ENCODE peak calls at places on chromosome 13, in four cellular contexts. One of them, this sample, is unnamed.

GRCh38 chr13:23500858-23501257 is 67.4 kb upstream of the SACS start:
- DNase-seq in fibroblast of pulmonary artery: peak; percentile 71
- DNase-seq in nephron progenitor cell: no peak
- DNase-seq in cardiac fibroblast: peak; percentile 58
- DNase-seq in this sample: no peak

GRCh38 chr13:24619302-24619701 is 60.9 kb upstream of the ATP12A start:
- DNase-seq in cardiac fibroblast: no peak
- DNase-seq in fibroblast of pulmonary artery: no peak
- DNase-seq in nephron progenitor cell: no peak
- DNase-seq in this sample: no peak

GRCh38 chr13:43316997-43317396 is 293.6 kb downstream of the DNAJC15 start:
- DNase-seq in fibroblast of pulmonary artery: peak; percentile 75
- DNase-seq in nephron progenitor cell: no peak
- DNase-seq in cardiac fibroblast: peak; percentile 78
- DNase-seq in this sample: no peak

GRCh38 chr13:19053561-19053960 is 128.1 kb downstream of the TUBA3C start:
- DNase-seq in cardiac fibroblast: no peak
- DNase-seq in fibroblast of pulmonary artery: no peak
- DNase-seq in nephron progenitor cell: no peak
- DNase-seq in this sample: no peak

GRCh38 chr13:23652909-23653726 is 82.9 kb downstream of the TNFRSF19 start:
- DNase-seq in fibroblast of pulmonary artery: no peak
- DNase-seq in nephron progenitor cell: no peak
- DNase-seq in cardiac fibroblast: no peak
- DNase-seq in this sample: no peak

GRCh38 chr13:39618546-39618945 is 15.6 kb upstream of the LHFPL6 start:
- DNase-seq in fibroblast of pulmonary artery: no peak
- DNase-seq in cardiac fibroblast: no peak
- DNase-seq in nephron progenitor cell: no peak
- DNase-seq in this sample: no peak

GRCh38 chr13:46475586-46475991 is 77.4 kb upstream of the LRCH1 start:
- DNase-seq in cardiac fibroblast: peak; percentile 35
- DNase-seq in nephron progenitor cell: no peak
- DNase-seq in fibroblast of pulmonary artery: peak; percentile 42
- DNase-seq in this sample: no peak

GRCh38 chr13:84491952-84492351 is 609.7 kb upstream of the SLITRK1 start:
- DNase-seq in nephron progenitor cell: no peak
- DNase-seq in fibroblast of pulmonary artery: no peak
- DNase-seq in cardiac fibroblast: no peak
- DNase-seq in this sample: peak; percentile 44

GRCh38 chr13:108020027-108020426 is 195.3 kb downstream of the LIG4 start:
- DNase-seq in fibroblast of pulmonary artery: no peak
- DNase-seq in cardiac fibroblast: no peak
- DNase-seq in nephron progenitor cell: no peak
- DNase-seq in this sample: no peak

GRCh38 chr13:53848546-53848945 is 819.9 kb downstream of the OLFM4 start:
- DNase-seq in nephron progenitor cell: no peak
- DNase-seq in cardiac fibroblast: no peak
- DNase-seq in fibroblast of pulmonary artery: no peak
- DNase-seq in this sample: no peak

GRCh38 chr13:31773538-31773937 is 34.2 kb downstream of the RXFP2 start:
- DNase-seq in nephron progenitor cell: no peak
- DNase-seq in cardiac fibroblast: peak; percentile 82
- DNase-seq in fibroblast of pulmonary artery: peak; percentile 86
- DNase-seq in this sample: no peak
- TF ChIP-seq CTCF in nephron progenitor cell: no peak
- TF ChIP-seq CTCF in cardiac fibroblast: no peak
- TF ChIP-seq CTCF in fibroblast of pulmonary artery: no peak
- TF ChIP-seq CTCF in this sample: no peak

DNA sequence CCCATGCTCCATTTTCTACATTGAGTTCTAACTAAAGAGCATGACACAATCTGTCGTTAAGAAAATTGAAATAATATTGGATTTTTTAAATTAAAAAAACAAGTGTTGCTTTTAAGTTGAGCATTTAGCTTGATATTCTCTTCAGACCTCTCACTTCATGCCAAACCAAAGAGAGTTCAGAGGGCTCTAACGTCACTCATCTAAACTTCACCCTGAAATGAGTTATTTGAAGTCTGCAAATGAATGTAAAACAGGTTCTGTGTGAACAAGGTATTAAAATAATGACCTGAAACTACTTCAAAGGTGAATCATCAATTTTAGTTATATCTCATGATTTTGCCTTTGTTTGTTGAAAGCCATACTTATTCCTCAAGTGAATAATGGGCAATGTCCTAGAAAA is 61.8 kb downstream of the MRPL57 start:
- DNase-seq in fibroblast of pulmonary artery: no peak
- DNase-seq in nephron progenitor cell: no peak
- DNase-seq in cardiac fibroblast: no peak
- DNase-seq in this sample: no peak
- TF ChIP-seq CTCF in fibroblast of pulmonary artery: no peak
- TF ChIP-seq CTCF in nephron progenitor cell: no peak
- TF ChIP-seq CTCF in cardiac fibroblast: no peak
- TF ChIP-seq CTCF in this sample: no peak

GRCh38 chr13:91506759-91507158 is 108.3 kb downstream of the GPC5 start:
- DNase-seq in cardiac fibroblast: no peak
- DNase-seq in fibroblast of pulmonary artery: no peak
- DNase-seq in nephron progenitor cell: no peak
- DNase-seq in this sample: no peak

GRCh38 chr13:91504216-91504615 is 105.8 kb downstream of the GPC5 start:
- DNase-seq in nephron progenitor cell: no peak
- DNase-seq in cardiac fibroblast: no peak
- DNase-seq in fibroblast of pulmonary artery: no peak
- DNase-seq in this sample: no peak

GRCh38 chr13:91513790-91514189 is 115.4 kb downstream of the GPC5 start:
- DNase-seq in nephron progenitor cell: no peak
- DNase-seq in fibroblast of pulmonary artery: no peak
- DNase-seq in cardiac fibroblast: no peak
- DNase-seq in this sample: no peak

GRCh38 chr13:91510058-91510457 is 111.6 kb downstream of the GPC5 start:
- DNase-seq in nephron progenitor cell: no peak
- DNase-seq in fibroblast of pulmonary artery: no peak
- DNase-seq in cardiac fibroblast: no peak
- DNase-seq in this sample: no peak
- TF ChIP-seq CTCF in nephron progenitor cell: no peak
- TF ChIP-seq CTCF in fibroblast of pulmonary artery: no peak
- TF ChIP-seq CTCF in cardiac fibroblast: no peak
- TF ChIP-seq CTCF in this sample: no peak

GRCh38 chr13:51861728-51862300 is at the start of gene CCDC70:
- DNase-seq in cardiac fibroblast: no peak
- DNase-seq in fibroblast of pulmonary artery: peak; percentile 31
- DNase-seq in nephron progenitor cell: no peak
- DNase-seq in this sample: no peak

GRCh38 chr13:51869921-51870320 is 8.2 kb downstream of the CCDC70 start:
- DNase-seq in cardiac fibroblast: no peak
- DNase-seq in nephron progenitor cell: no peak
- DNase-seq in fibroblast of pulmonary artery: no peak
- DNase-seq in this sample: no peak

GRCh38 chr13:51862965-51863364 is 1.2 kb downstream of the CCDC70 start:
- DNase-seq in fibroblast of pulmonary artery: no peak
- DNase-seq in nephron progenitor cell: no peak
- DNase-seq in cardiac fibroblast: no peak
- DNase-seq in this sample: no peak

GRCh38 chr13:51867062-51867461 is 5.3 kb downstream of the CCDC70 start:
- DNase-seq in nephron progenitor cell: no peak
- DNase-seq in fibroblast of pulmonary artery: no peak
- DNase-seq in cardiac fibroblast: no peak
- DNase-seq in this sample: no peak

DNA sequence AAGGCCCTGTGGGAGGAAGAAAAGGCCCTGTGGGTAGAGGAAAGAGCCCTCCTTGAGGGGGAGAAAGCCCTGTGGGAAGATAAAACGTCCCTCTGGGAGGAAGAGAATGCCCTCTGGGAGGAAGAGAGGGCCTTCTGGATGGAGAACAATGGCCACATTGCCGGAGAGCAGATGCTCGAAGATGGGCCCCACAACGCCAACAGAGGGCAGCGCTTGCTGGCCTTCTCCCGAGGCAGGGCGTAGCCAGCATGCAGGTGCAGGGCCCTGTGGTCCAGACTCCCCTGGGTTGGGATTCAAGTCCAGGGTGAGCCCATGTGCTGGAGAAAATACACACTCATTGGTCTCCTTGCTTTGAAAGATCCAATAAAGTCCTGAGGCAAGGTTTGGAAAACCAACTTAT is 4.1 kb downstream of the CCDC70 start:
- DNase-seq in cardiac fibroblast: no peak
- DNase-seq in nephron progenitor cell: no peak
- DNase-seq in fibroblast of pulmonary artery: no peak
- DNase-seq in this sample: no peak
- TF ChIP-seq CTCF in cardiac fibroblast: no peak
- TF ChIP-seq CTCF in nephron progenitor cell: no peak
- TF ChIP-seq CTCF in fibroblast of pulmonary artery: no peak
- TF ChIP-seq CTCF in this sample: no peak

GRCh38 chr13:94344126-94344863 is 135.2 kb downstream of the DCT start:
- DNase-seq in fibroblast of pulmonary artery: no peak
- DNase-seq in cardiac fibroblast: peak; percentile 24
- DNase-seq in nephron progenitor cell: no peak
- DNase-seq in this sample: no peak

GRCh38 chr13:94343243-94343585 is 136.3 kb downstream of the DCT start:
- DNase-seq in nephron progenitor cell: no peak
- DNase-seq in cardiac fibroblast: no peak
- DNase-seq in fibroblast of pulmonary artery: no peak
- DNase-seq in this sample: no peak

GRCh38 chr13:94346261-94347019 is 133.0 kb downstream of the DCT start:
- DNase-seq in fibroblast of pulmonary artery: no peak
- DNase-seq in nephron progenitor cell: no peak
- DNase-seq in cardiac fibroblast: no peak
- DNase-seq in this sample: no peak

GRCh38 chr13:94342436-94343242 is 136.8 kb downstream of the DCT start:
- DNase-seq in cardiac fibroblast: no peak
- DNase-seq in fibroblast of pulmonary artery: no peak
- DNase-seq in nephron progenitor cell: no peak
- DNase-seq in this sample: no peak

DNA sequence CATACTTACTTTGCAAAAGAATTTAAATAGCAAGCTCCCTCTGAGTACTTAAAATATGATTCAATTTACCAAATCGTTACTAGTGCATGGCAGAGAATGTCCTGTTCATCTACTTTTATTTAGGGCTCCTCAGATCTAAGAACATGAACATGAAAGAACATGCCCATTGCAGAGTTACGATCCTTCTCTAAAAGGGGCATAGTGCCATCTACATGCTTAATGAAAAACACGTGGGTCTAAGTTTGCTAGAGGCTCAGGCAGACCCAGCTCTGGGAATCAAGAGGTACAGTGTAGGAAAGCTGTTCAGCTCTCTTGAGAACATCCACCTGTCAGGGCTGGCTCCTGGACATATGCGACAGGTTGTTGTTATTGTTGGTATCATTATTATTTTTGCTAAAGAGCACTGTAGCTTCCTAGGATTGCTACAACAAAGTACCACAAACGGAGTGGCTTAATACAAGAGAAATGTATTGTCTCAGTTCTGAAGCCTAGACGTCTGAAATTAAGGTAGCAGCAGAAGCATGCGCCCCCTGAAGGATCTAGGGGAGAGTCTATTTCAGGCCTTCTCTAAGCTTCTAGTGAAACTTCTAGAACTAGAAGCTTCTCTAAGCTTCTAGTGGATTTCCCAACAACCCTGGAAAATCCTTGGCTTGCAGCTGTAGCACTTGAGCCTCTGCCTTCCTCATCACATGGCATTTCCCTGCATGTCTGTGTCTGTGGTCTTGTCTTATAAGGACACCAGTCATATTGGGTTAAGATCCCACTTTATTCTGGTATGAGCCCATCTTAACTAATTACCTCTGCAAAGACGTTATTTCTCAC is 133.9 kb downstream of the DCT start:
- DNase-seq in fibroblast of pulmonary artery: peak; percentile 70
- DNase-seq in cardiac fibroblast: peak; percentile 70
- DNase-seq in nephron progenitor cell: no peak
- DNase-seq in this sample: no peak
- TF ChIP-seq CTCF in fibroblast of pulmonary artery: peak; percentile 21
- TF ChIP-seq CTCF in cardiac fibroblast: peak; percentile 24
- TF ChIP-seq CTCF in nephron progenitor cell: no peak
- TF ChIP-seq CTCF in this sample: peak; percentile 73

GRCh38 chr13:92963029-92963428 is 263.6 kb upstream of the GPC6 start:
- DNase-seq in nephron progenitor cell: no peak
- DNase-seq in fibroblast of pulmonary artery: no peak
- DNase-seq in cardiac fibroblast: no peak
- DNase-seq in this sample: no peak

GRCh38 chr13:92966900-92967299 is 259.7 kb upstream of the GPC6 start:
- DNase-seq in cardiac fibroblast: no peak
- DNase-seq in fibroblast of pulmonary artery: no peak
- DNase-seq in nephron progenitor cell: no peak
- DNase-seq in this sample: no peak

GRCh38 chr13:92966341-92966740 is 260.3 kb upstream of the GPC6 start:
- DNase-seq in cardiac fibroblast: no peak
- DNase-seq in nephron progenitor cell: no peak
- DNase-seq in fibroblast of pulmonary artery: no peak
- DNase-seq in this sample: no peak

GRCh38 chr13:92972751-92973150 is 253.9 kb upstream of the GPC6 start:
- DNase-seq in cardiac fibroblast: no peak
- DNase-seq in fibroblast of pulmonary artery: no peak
- DNase-seq in nephron progenitor cell: no peak
- DNase-seq in this sample: no peak

DNA sequence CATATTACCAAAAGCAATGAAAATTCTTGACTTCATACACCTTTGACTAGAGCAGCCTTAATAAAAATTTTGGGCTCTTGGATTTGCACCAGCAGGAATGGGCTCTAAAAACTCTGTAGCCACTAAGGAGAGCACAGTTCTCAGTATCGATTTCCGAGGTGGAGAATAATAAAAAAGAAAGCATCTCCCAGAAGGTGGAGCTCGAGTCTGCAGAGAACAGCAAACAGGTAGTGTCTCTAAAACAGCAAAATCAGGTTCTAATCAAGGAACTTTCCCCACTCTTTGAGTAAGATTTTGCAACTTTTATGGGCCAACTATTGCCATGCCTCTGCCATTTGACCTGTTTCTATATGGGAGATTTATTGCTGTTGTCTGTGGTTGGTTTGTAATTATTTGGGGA is 258.7 kb upstream of the GPC6 start:
- DNase-seq in nephron progenitor cell: no peak
- DNase-seq in cardiac fibroblast: peak; percentile 29
- DNase-seq in fibroblast of pulmonary artery: peak; percentile 23
- DNase-seq in this sample: no peak
- TF ChIP-seq CTCF in nephron progenitor cell: no peak
- TF ChIP-seq CTCF in cardiac fibroblast: peak; percentile 29
- TF ChIP-seq CTCF in fibroblast of pulmonary artery: peak; percentile 15
- TF ChIP-seq CTCF in this sample: peak; percentile 77

DNA sequence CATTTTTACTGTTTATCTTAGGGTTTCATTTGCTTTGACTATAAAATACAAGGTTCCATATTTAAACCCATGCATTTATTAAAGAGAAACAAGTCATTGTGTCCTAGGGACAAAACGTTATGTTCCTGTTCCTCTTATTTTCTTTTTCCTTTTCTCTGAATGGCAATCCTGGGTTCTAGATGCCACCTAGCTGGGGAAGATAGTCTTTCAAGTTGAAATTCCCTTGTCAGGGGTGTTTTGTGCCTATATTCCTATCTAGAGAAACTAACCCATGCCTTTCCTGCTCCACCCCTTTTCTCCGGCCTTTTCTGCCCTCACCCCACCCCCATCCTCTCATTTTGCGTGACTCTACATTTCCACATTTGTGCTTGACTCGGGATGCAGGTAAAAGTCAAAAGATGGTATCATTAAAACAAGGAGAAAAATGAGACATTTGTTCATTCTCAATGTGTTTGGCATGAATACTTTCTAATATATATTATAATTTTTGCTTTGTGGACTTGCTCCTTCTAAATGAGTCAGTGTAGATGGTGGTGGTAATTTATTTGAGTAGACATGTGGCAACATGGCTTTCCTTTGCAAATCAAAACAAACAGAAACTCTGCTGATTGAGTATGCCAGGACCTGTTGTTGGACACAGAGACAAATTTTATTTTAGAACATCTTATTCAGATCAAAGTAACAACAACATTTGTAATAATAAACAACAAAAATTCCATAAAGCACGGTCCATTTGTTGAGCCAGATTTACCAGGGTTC is 26.8 kb upstream of the STARD13 start:
- DNase-seq in cardiac fibroblast: peak; percentile 41
- DNase-seq in nephron progenitor cell: no peak
- DNase-seq in fibroblast of pulmonary artery: peak; percentile 32
- DNase-seq in this sample: no peak
- TF ChIP-seq CTCF in cardiac fibroblast: peak; percentile 17
- TF ChIP-seq CTCF in nephron progenitor cell: no peak
- TF ChIP-seq CTCF in fibroblast of pulmonary artery: peak; percentile 19
- TF ChIP-seq CTCF in this sample: peak; percentile 74